ENCODE peak calls at places on chromosome 9, in seven cellular contexts. E is tibial nerve, O is sigmoid colon, D is stomach, X is kidney, B is dorsolateral prefrontal cortex, K is right atrium auricular region. Y is an unnamed sample.

GRCh38 chr9:68970150-68970549 is 43.8 kb downstream of the PRKACG start:
- DNase-seq in O (no peak), E (no peak), K (no peak), B (no peak), D (no peak), X (no peak), Y (no peak)

GRCh38 chr9:1759901-1760300 is 255.2 kb upstream of the SMARCA2 start:
- DNase-seq in K (no peak), D (no peak), X (no peak), E (no peak), O (no peak), B (no peak), Y (no peak)

GRCh38 chr9:130962418-130963316 is 23.6 kb upstream of the FIBCD1 start:
- DNase-seq in D (peak; percentile 31), X (peak; percentile 83), E (no peak), K (peak; percentile 73), O (no peak), B (no peak), Y (no peak)

GRCh38 chr9:130940693-130941576 is 1.9 kb upstream of the FIBCD1 start:
- DNase-seq in K (peak; percentile 65), O (peak; percentile 79), B (peak; percentile 66), E (peak; percentile 68), D (peak; percentile 89), X (peak; percentile 92), Y (peak; percentile 68)

GRCh38 chr9:96771124-96771523 is 6.8 kb downstream of the ZNF510 start:
- DNase-seq in B (no peak), O (no peak), X (no peak), E (no peak), K (no peak), D (no peak), Y (no peak)

GRCh38 chr9:426976-427375 is 212.3 kb downstream of the DOCK8 start:
- DNase-seq in E (no peak), X (no peak), O (no peak), D (no peak), B (no peak), K (no peak), Y (no peak)

GRCh38 chr9:34047864-34048729 is 590 bp downstream of the UBAP2 start:
- DNase-seq in K (peak; percentile 58), X (no peak), E (no peak), B (no peak), D (peak; percentile 37), O (peak; percentile 77), Y (peak; percentile 16)

GRCh38 chr9:131714161-131714646 is 25.7 kb downstream of the RAPGEF1 start:
- DNase-seq in X (no peak), K (peak; percentile 86), B (no peak), O (peak; percentile 90), D (peak; percentile 73), E (peak; percentile 45), Y (no peak)

GRCh38 chr9:26326473-26327044 is 566.0 kb downstream of the CAAP1 start:
- DNase-seq in X (no peak), K (no peak), D (no peak), B (no peak), O (no peak), E (peak; percentile 54), Y (no peak)

GRCh38 chr9:134326754-134327526 is 685 bp downstream of the RXRA start:
- DNase-seq in B (no peak), X (peak; percentile 85), K (no peak), D (no peak), E (no peak), O (peak; percentile 76), Y (no peak)

GRCh38 chr9:89743216-89743575 is 138.4 kb downstream of the GADD45G start:
- DNase-seq in D (no peak), O (no peak), B (no peak), X (peak; percentile 29), E (no peak), K (no peak), Y (peak; percentile 11)

GRCh38 chr9:123335227-123335985 is 20.6 kb upstream of the CRB2 start:
- DNase-seq in D (no peak), E (no peak), X (no peak), K (no peak), O (no peak), B (no peak), Y (no peak)

GRCh38 chr9:111661802-111662491 is 542 bp downstream of the GNG10 start:
- DNase-seq in E (peak; percentile 8), D (peak; percentile 30), O (peak; percentile 65), X (peak; percentile 85), K (no peak), B (peak; percentile 26), Y (peak; percentile 15)

GRCh38 chr9:69307446-69308216 is 17.4 kb upstream of the ENTREP1 start:
- DNase-seq in E (no peak), O (no peak), X (no peak), K (no peak), D (no peak), B (no peak), Y (no peak)

GRCh38 chr9:16521868-16522381 is 348.5 kb downstream of the BNC2 start:
- DNase-seq in B (no peak), K (no peak), O (peak; percentile 73), E (peak; percentile 37), X (peak; percentile 78), D (no peak), Y (no peak)

GRCh38 chr9:134187821-134188420 is 23.6 kb upstream of the RNU6ATAC start:
- DNase-seq in B (peak; percentile 16), K (no peak), E (no peak), X (peak; percentile 47), D (no peak), O (peak; percentile 55), Y (no peak)

GRCh38 chr9:12784461-12785250 is 9.8 kb downstream of the LURAP1L start:
- DNase-seq in D (peak; percentile 64), K (peak; percentile 60), B (no peak), X (peak; percentile 62), O (peak; percentile 75), E (no peak), Y (no peak)

GRCh38 chr9:95722141-95722540 is 153.3 kb upstream of the ERCC6L2 start:
- DNase-seq in E (no peak), B (no peak), X (no peak), O (no peak), K (no peak), D (peak; percentile 32), Y (no peak)

GRCh38 chr9:95718263-95718662 is 157.2 kb upstream of the ERCC6L2 start:
- DNase-seq in O (no peak), D (no peak), X (no peak), B (no peak), E (no peak), K (no peak), Y (no peak)

GRCh38 chr9:95719354-95719753 is 156.1 kb upstream of the ERCC6L2 start:
- DNase-seq in K (no peak), E (no peak), B (no peak), X (no peak), O (no peak), D (no peak), Y (no peak)

GRCh38 chr9:95721132-95721531 is 154.4 kb upstream of the ERCC6L2 start:
- DNase-seq in D (peak; percentile 31), K (no peak), E (no peak), B (no peak), O (no peak), X (no peak), Y (no peak)

DNA sequence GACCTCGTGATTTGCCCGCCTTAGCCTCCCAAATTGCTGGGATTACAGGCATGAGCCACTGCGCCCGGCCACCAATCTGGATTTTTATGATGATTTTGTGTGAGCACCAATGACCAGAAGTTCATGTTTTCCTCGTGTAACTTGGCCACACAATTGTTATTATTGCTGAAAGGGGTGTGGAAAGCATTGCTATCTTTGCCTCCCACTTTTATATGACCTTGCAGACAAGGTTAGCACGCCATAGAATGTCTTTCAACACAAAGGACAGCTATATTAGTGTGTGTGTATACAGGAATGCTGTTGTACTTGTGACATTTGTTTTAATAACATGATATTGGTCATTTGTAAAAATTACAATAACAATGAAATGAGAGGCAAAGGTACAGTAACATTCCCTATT is 155.0 kb upstream of the ERCC6L2 start:
- DNase-seq in E (no peak), B (no peak), K (no peak), D (no peak), O (no peak), X (no peak), Y (no peak)
- H3K27ac ChIP-seq in E (no peak overlapping the region), B (no peak overlapping the region), K (no peak overlapping the region), D (no peak overlapping the region), O (no peak overlapping the region), X (no peak overlapping the region), Y (no peak overlapping the region)

GRCh38 chr9:18791074-18791473 is 241.9 kb downstream of the SAXO1 start:
- DNase-seq in X (no peak), K (no peak), B (no peak), O (no peak), E (no peak), D (no peak), Y (no peak)
- TF ChIP-seq CTCF in X (peak; percentile 15), K (no peak), B (no peak), O (no peak), E (peak; percentile 9), D (no peak), Y (no peak)

DNA sequence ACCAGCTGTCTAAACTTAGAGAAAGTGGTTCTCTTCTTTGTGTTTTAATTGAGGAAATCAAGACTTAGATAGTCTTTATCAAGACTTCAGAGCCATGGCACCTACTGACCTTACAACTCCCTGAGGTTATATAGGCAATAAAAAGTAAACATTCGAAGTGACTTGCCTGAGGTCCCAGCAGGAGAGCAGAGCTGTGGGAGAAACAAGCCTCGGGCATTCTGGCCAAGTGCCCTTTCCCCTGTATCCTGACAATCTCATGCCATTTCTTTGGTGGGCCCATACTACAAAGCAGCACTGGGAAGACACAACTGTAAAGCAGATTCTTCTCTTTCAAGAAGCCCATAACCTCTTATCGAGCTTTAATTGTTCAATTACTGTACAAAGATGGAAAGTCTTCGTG is 23.1 kb downstream of the FREM1 start:
- DNase-seq in K (no peak), E (no peak), B (no peak), D (no peak), O (no peak), X (no peak), Y (no peak)
- H3K27ac ChIP-seq in K (no peak overlapping the region), E (no peak overlapping the region), B (no peak overlapping the region), D (no peak overlapping the region), O (peak overlapping the region; percentile 4), X (peak overlapping the region; percentile 19), Y (no peak overlapping the region)

DNA sequence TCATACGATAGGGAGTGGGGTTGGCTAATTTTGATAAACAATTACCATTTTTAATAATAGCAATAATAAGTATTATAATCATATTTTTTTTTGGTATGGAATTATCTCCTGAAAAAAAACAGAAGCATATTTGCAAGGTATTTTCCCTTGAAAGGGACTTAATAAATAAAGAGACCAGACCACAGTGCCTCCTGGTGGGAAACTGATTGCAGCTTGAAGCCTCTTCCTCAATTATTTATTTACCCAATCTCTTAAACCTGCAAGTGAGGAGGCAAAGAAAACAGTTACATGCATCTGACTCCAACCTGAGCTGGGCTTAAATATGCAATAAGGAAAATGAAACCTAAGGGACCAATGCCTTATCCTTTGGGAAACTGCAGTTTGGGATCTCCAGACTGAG is 388.1 kb upstream of the ACO1 start:
- DNase-seq in B (no peak), D (no peak), E (no peak), X (no peak), O (no peak), K (no peak), Y (no peak)
- TF ChIP-seq CTCF in B (no peak), D (no peak), E (no peak), X (no peak), O (no peak), K (no peak), Y (no peak)

Y was measured in CD4-positive, alpha-beta T cell.